ENCODE peak calls at places on chromosome 10, in eight cellular contexts. E is esophagus squamous epithelium, Q is WERI-Rb-1, A is heart left ventricle, D is cardiac fibroblast, T is lung, L is IMR-90, O is cardiac muscle cell. S is an unnamed sample.
A peak's percentile ranks its signal among the peaks of the same experiment; 100 is the strongest.

GRCh38 chr10:78892383-78893191 is 176.2 kb upstream of the ZMIZ1 start:
- DNase-seq in E (no peak), Q (no peak), A (no peak), D (peak; percentile 6), T (peak; percentile 19), L (no peak), O (no peak), S (peak; percentile 30)

GRCh38 chr10:48330269-48330668 is 23.8 kb downstream of the MAPK8 start:
- DNase-seq in E (no peak), Q (no peak), A (no peak), D (peak; percentile 70), T (no peak), L (peak; percentile 40), O (no peak), S (no peak)

GRCh38 chr10:132540456-132540855 is 2.9 kb downstream of the INPP5A start:
- DNase-seq in E (no peak), Q (no peak), A (peak; percentile 43), D (peak; percentile 52), T (no peak), L (peak; percentile 29), O (no peak), S (peak; percentile 51)

GRCh38 chr10:110311357-110311949 is 6.7 kb upstream of the SMNDC1 start:
- DNase-seq in E (no peak), Q (peak; percentile 66), A (peak; percentile 32), D (peak; percentile 74), T (peak; percentile 43), L (peak; percentile 70), O (peak; percentile 79), S (peak; percentile 68)

GRCh38 chr10:132571565-132572544 is 34.3 kb downstream of the INPP5A start:
- DNase-seq in E (no peak), Q (peak; percentile 37), A (no peak), D (peak; percentile 75), T (peak; percentile 51), L (peak; percentile 87), O (peak; percentile 25), S (peak; percentile 100)

GRCh38 chr10:11317936-11318670 is 293.3 kb downstream of the USP6NL start:
- DNase-seq in E (no peak), Q (no peak), A (no peak), D (no peak), T (no peak), L (no peak), O (no peak), S (no peak)

GRCh38 chr10:12501851-12502525 is 152.6 kb downstream of the CAMK1D start:
- DNase-seq in E (no peak), Q (no peak), A (no peak), D (no peak), T (no peak), L (no peak), O (no peak), S (no peak)

GRCh38 chr10:19628767-19629443 is 187.3 kb upstream of the PLXDC2 start:
- DNase-seq in E (no peak), Q (no peak), A (no peak), D (peak; percentile 12), T (no peak), L (no peak), O (no peak), S (no peak)

DNA sequence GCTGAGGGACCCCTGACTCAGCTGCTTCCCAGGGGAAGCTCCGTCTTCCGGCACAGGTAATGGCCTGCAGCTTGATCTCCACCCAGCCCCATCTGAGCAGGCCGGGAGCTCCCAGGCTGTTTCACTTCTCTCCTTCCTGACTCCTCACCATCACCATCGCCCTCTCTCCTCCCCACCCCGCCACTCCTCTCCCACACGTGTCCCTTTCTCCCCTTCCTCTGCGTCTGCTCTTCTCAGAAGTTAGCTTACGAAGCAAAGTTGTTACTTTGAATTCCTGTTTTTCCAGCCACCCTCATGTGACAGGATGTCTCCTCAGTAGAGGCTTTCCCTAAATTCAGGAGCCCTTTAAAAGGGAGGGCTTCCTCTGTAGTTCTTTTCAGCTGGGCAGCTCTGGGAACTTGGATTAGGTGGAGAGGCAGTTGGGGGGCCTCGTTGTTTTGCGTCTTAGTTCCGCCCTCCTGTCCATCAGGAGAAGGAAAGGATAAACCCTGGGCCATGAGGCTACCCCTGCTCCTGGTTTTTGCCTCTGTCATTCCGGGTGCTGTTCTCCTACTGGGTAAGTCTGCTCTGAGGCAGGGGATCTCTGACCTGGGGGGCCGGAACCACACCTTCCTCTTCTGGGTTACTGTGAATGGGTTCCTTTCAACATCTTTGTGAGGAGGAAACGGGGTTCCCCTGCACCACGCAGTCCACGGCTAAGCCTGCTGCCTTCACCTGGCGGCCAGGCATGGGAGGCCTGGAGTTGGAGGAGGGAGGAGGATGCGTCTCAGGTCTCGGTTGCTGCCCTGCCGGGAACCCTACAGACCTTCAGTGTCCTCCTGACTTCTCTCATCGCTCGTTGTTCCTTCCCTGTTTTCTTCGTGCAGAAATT is at the start of gene MRC1:
- DNase-seq in E (no peak), Q (no peak), A (peak; percentile 38), D (no peak), T (no peak), L (no peak), O (no peak), S (no peak)
- H3K4me3 ChIP-seq in E (no peak within 1 kb of the TSS), Q (no peak within 1 kb of the TSS), A (peak within 1 kb of the TSS; percentile 41), D (no peak within 1 kb of the TSS), T (no peak within 1 kb of the TSS), L (no peak within 1 kb of the TSS), O (no peak within 1 kb of the TSS), S (no peak within 1 kb of the TSS)

GRCh38 chr10:120950103-120950561 is 99.0 kb downstream of the WDR11 start:
- DNase-seq in E (no peak), Q (no peak), A (no peak), D (peak; percentile 26), T (no peak), L (peak; percentile 5), O (peak; percentile 39), S (no peak)

GRCh38 chr10:120951288-120951687 is 100.1 kb downstream of the WDR11 start:
- DNase-seq in E (no peak), Q (no peak), A (no peak), D (no peak), T (no peak), L (no peak), O (no peak), S (no peak)

GRCh38 chr10:120949511-120950102 is 98.4 kb downstream of the WDR11 start:
- DNase-seq in E (no peak), Q (no peak), A (no peak), D (peak; percentile 1), T (no peak), L (no peak), O (no peak), S (no peak)

GRCh38 chr10:120946497-120946896 is 95.3 kb downstream of the WDR11 start:
- DNase-seq in E (no peak), Q (no peak), A (no peak), D (peak; percentile 15), T (no peak), L (no peak), O (no peak), S (no peak)

DNA sequence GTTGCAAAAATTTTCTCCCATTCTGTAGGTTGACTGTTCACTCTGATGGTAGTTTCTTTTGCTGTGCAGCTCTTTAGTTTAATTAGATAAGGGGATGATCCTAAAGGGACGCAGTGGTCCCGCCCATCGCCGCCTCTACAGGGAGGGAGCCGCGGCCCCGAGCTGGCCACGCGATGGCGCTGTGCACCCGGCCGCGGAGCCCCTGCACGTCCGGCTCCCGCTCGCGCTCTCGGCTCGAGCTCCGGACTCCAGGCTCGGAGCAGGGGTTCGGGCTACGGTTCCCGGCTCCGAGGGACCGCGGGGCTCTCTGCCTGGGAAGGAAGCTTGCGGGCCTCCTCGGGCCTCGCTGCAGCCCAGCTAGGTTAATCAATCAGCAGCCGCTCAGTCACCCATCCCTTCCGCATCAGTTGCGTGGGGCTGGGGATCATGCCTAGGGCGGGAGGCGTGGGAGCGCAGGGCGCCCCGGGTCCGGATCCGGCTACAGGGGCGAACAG is 97.8 kb downstream of the WDR11 start:
- DNase-seq in E (no peak), Q (peak; percentile 67), A (peak; percentile 70), D (peak; percentile 80), T (no peak), L (peak; percentile 55), O (peak; percentile 85), S (peak; percentile 68)
- H3K4me3 ChIP-seq in E (no peak overlapping the region), Q (no peak overlapping the region), A (peak overlapping the region; percentile 50), D (peak overlapping the region; percentile 57), T (no peak overlapping the region), L (peak overlapping the region; percentile 31), O (peak overlapping the region; percentile 42), S (no peak overlapping the region)

GRCh38 chr10:89204621-89205020 is 2.5 kb downstream of the CH25H start:
- DNase-seq in E (no peak), Q (no peak), A (no peak), D (no peak), T (no peak), L (no peak), O (no peak), S (no peak)

GRCh38 chr10:89207801-89208551 is 859 bp upstream of the CH25H start:
- DNase-seq in E (no peak), Q (peak; percentile 23), A (peak; percentile 69), D (peak; percentile 22), T (no peak), L (no peak), O (peak; percentile 25), S (peak; percentile 43)

GRCh38 chr10:89209718-89210117 is 2.6 kb upstream of the CH25H start:
- DNase-seq in E (no peak), Q (no peak), A (no peak), D (no peak), T (no peak), L (no peak), O (no peak), S (no peak)

GRCh38 chr10:89207181-89207800 is at the start of gene CH25H:
- DNase-seq in E (no peak), Q (peak; percentile 49), A (peak; percentile 82), D (peak; percentile 69), T (peak; percentile 71), L (peak; percentile 74), O (peak; percentile 67), S (peak; percentile 60)

DNA sequence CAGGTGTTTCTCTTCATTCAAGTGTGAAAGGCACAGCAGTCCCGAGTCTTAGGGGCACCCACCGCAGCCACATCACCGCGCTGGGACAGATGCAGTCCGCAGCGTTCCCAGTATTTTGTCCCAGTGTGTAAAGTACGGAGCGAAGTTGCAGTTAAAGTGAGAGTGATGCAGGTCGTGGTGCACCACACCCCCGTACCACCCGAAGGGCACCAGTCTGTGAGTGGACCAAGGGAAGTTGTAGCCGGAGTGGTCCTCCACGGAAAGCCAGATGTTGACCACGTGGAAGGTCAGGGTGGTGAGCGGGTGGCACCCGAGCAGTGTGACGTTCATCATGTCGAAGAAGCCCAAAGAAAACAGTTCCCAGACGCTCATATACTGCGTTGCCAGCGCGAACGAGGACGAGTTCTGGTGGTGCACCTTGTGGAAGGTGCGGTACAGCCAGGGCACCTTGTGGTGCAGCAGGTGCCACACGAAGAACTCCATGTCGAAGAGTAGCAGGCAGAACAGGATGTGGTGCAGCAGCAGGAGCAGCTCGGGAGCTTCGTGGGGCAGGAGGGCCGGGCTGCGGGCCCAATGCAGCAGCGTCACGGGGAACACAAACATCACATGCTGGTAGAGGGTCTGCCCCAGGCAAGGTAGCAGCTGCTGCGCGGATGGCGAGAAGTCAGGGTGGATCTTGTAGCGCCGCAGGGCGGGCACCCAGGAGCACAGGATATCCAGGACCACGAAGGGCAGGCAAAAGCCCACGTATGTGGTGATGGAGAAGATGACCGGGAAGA is 526 bp downstream of the CH25H start:
- DNase-seq in E (no peak), Q (no peak), A (no peak), D (peak; percentile 33), T (no peak), L (peak; percentile 24), O (peak; percentile 8), S (peak; percentile 6)
- H3K4me3 ChIP-seq in E (peak overlapping the region; percentile 38), Q (no peak overlapping the region), A (peak overlapping the region; percentile 62), D (peak overlapping the region; percentile 60), T (peak overlapping the region; percentile 37), L (peak overlapping the region; percentile 39), O (peak overlapping the region; percentile 15), S (no peak overlapping the region)

DNA sequence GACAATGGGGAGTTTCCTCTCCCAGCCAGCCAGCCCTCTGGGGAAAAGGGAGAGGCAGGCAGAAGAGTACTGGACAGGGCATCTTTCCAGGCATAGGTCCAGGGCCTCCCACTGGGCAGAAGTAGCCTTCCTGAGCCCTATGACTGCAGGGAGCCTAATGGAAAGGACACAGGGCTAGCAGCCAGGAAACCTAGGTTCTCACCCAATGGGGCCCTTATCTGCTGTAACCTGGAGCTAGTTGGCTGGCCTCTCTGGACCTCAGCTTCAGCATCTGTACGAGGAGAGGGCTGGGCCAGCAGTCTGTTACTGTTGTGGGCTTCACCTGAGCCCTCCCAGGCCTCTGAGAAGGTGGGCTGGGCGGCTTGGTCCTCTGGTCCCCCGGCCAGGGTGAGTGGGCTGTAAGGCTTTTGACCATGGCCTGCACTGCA is 22.4 kb downstream of the LDB3 start:
- DNase-seq in E (no peak), Q (no peak), A (peak; percentile 58), D (no peak), T (no peak), L (no peak), O (no peak), S (no peak)
- H3K4me3 ChIP-seq in E (no peak overlapping the region), Q (no peak overlapping the region), A (no peak overlapping the region), D (no peak overlapping the region), T (no peak overlapping the region), L (no peak overlapping the region), O (no peak overlapping the region), S (no peak overlapping the region)